ENCODE peak calls at places on chromosomes 7 and 10, in five cellular contexts. One of them, this sample, is unnamed.

GRCh38 chr10:132364594-132364970 is 32.4 kb upstream of the PWWP2B start:
- DNase-seq in left cardiac atrium: no peak
- DNase-seq in stimulated activated CD8-positive, alpha-beta memory T cell treated with anti-CD3 and anti-CD28 coated beads, Interleukin-7, amount 100 ng/mL, for 24 hours: peak; percentile 46
- DNase-seq in stimulated activated CD4-positive, alpha-beta T cell treated with anti-CD3 and anti-CD28 coated beads, Interleukin-2, amount 100 ng/mL, for 48 hours: peak; percentile 91
- DNase-seq in GM12878: no peak
- DNase-seq in this sample: no peak

GRCh38 chr10:52469970-52470705 is 156.1 kb downstream of the DKK1 start:
- DNase-seq in left cardiac atrium: no peak
- DNase-seq in stimulated activated CD8-positive, alpha-beta memory T cell treated with anti-CD3 and anti-CD28 coated beads, Interleukin-7, amount 100 ng/mL, for 24 hours: no peak
- DNase-seq in stimulated activated CD4-positive, alpha-beta T cell treated with anti-CD3 and anti-CD28 coated beads, Interleukin-2, amount 100 ng/mL, for 48 hours: no peak
- DNase-seq in GM12878: no peak
- DNase-seq in this sample: no peak

GRCh38 chr10:33336606-33337334 is 2.3 kb upstream of the NRP1 start:
- DNase-seq in left cardiac atrium: peak; percentile 64
- DNase-seq in stimulated activated CD8-positive, alpha-beta memory T cell treated with anti-CD3 and anti-CD28 coated beads, Interleukin-7, amount 100 ng/mL, for 24 hours: no peak
- DNase-seq in stimulated activated CD4-positive, alpha-beta T cell treated with anti-CD3 and anti-CD28 coated beads, Interleukin-2, amount 100 ng/mL, for 48 hours: no peak
- DNase-seq in GM12878: no peak
- DNase-seq in this sample: no peak

GRCh38 chr10:74922921-74923320 is 96.5 kb downstream of the KAT6B start:
- DNase-seq in left cardiac atrium: no peak
- DNase-seq in stimulated activated CD8-positive, alpha-beta memory T cell treated with anti-CD3 and anti-CD28 coated beads, Interleukin-7, amount 100 ng/mL, for 24 hours: no peak
- DNase-seq in stimulated activated CD4-positive, alpha-beta T cell treated with anti-CD3 and anti-CD28 coated beads, Interleukin-2, amount 100 ng/mL, for 48 hours: no peak
- DNase-seq in GM12878: no peak
- DNase-seq in this sample: peak; percentile 45

GRCh38 chr7:13834328-13834761 is 155.1 kb downstream of the ETV1 start:
- DNase-seq in left cardiac atrium: no peak
- DNase-seq in stimulated activated CD8-positive, alpha-beta memory T cell treated with anti-CD3 and anti-CD28 coated beads, Interleukin-7, amount 100 ng/mL, for 24 hours: no peak
- DNase-seq in stimulated activated CD4-positive, alpha-beta T cell treated with anti-CD3 and anti-CD28 coated beads, Interleukin-2, amount 100 ng/mL, for 48 hours: no peak
- DNase-seq in GM12878: no peak
- DNase-seq in this sample: no peak

GRCh38 chr7:110592557-110592956 is 498.4 kb upstream of the LRRN3 start:
- DNase-seq in left cardiac atrium: no peak
- DNase-seq in stimulated activated CD8-positive, alpha-beta memory T cell treated with anti-CD3 and anti-CD28 coated beads, Interleukin-7, amount 100 ng/mL, for 24 hours: no peak
- DNase-seq in stimulated activated CD4-positive, alpha-beta T cell treated with anti-CD3 and anti-CD28 coated beads, Interleukin-2, amount 100 ng/mL, for 48 hours: no peak
- DNase-seq in GM12878: no peak
- DNase-seq in this sample: no peak

GRCh38 chr10:79488303-79488702 is 24.0 kb upstream of the EIF5AL1 start:
- DNase-seq in left cardiac atrium: peak; percentile 70
- DNase-seq in stimulated activated CD8-positive, alpha-beta memory T cell treated with anti-CD3 and anti-CD28 coated beads, Interleukin-7, amount 100 ng/mL, for 24 hours: no peak
- DNase-seq in stimulated activated CD4-positive, alpha-beta T cell treated with anti-CD3 and anti-CD28 coated beads, Interleukin-2, amount 100 ng/mL, for 48 hours: no peak
- DNase-seq in GM12878: no peak
- DNase-seq in this sample: peak; percentile 94

GRCh38 chr10:25300073-25300472 is 125.3 kb downstream of the GPR158 start:
- DNase-seq in left cardiac atrium: no peak
- DNase-seq in stimulated activated CD8-positive, alpha-beta memory T cell treated with anti-CD3 and anti-CD28 coated beads, Interleukin-7, amount 100 ng/mL, for 24 hours: no peak
- DNase-seq in stimulated activated CD4-positive, alpha-beta T cell treated with anti-CD3 and anti-CD28 coated beads, Interleukin-2, amount 100 ng/mL, for 48 hours: no peak
- DNase-seq in GM12878: no peak
- DNase-seq in this sample: no peak

GRCh38 chr7:122829962-122830361 is 56.3 kb downstream of the CADPS2 start:
- DNase-seq in left cardiac atrium: no peak
- DNase-seq in stimulated activated CD8-positive, alpha-beta memory T cell treated with anti-CD3 and anti-CD28 coated beads, Interleukin-7, amount 100 ng/mL, for 24 hours: no peak
- DNase-seq in stimulated activated CD4-positive, alpha-beta T cell treated with anti-CD3 and anti-CD28 coated beads, Interleukin-2, amount 100 ng/mL, for 48 hours: no peak
- DNase-seq in GM12878: no peak
- DNase-seq in this sample: no peak

GRCh38 chr10:17640331-17640816 is 3.6 kb upstream of the STAM start:
- DNase-seq in left cardiac atrium: no peak
- DNase-seq in stimulated activated CD8-positive, alpha-beta memory T cell treated with anti-CD3 and anti-CD28 coated beads, Interleukin-7, amount 100 ng/mL, for 24 hours: no peak
- DNase-seq in stimulated activated CD4-positive, alpha-beta T cell treated with anti-CD3 and anti-CD28 coated beads, Interleukin-2, amount 100 ng/mL, for 48 hours: no peak
- DNase-seq in GM12878: no peak
- DNase-seq in this sample: no peak

GRCh38 chr7:127733976-127734375 is 82.0 kb downstream of the SND1 start:
- DNase-seq in left cardiac atrium: no peak
- DNase-seq in stimulated activated CD8-positive, alpha-beta memory T cell treated with anti-CD3 and anti-CD28 coated beads, Interleukin-7, amount 100 ng/mL, for 24 hours: no peak
- DNase-seq in stimulated activated CD4-positive, alpha-beta T cell treated with anti-CD3 and anti-CD28 coated beads, Interleukin-2, amount 100 ng/mL, for 48 hours: no peak
- DNase-seq in GM12878: no peak
- DNase-seq in this sample: no peak

GRCh38 chr10:32379314-32379949 is 32.5 kb upstream of the EPC1 start:
- DNase-seq in left cardiac atrium: no peak
- DNase-seq in stimulated activated CD8-positive, alpha-beta memory T cell treated with anti-CD3 and anti-CD28 coated beads, Interleukin-7, amount 100 ng/mL, for 24 hours: no peak
- DNase-seq in stimulated activated CD4-positive, alpha-beta T cell treated with anti-CD3 and anti-CD28 coated beads, Interleukin-2, amount 100 ng/mL, for 48 hours: no peak
- DNase-seq in GM12878: no peak
- DNase-seq in this sample: peak; percentile 51

GRCh38 chr10:128069351-128070051 is 56.7 kb downstream of the MKI67 start:
- DNase-seq in left cardiac atrium: peak; percentile 63
- DNase-seq in stimulated activated CD8-positive, alpha-beta memory T cell treated with anti-CD3 and anti-CD28 coated beads, Interleukin-7, amount 100 ng/mL, for 24 hours: peak; percentile 65
- DNase-seq in stimulated activated CD4-positive, alpha-beta T cell treated with anti-CD3 and anti-CD28 coated beads, Interleukin-2, amount 100 ng/mL, for 48 hours: peak; percentile 74
- DNase-seq in GM12878: no peak
- DNase-seq in this sample: peak; percentile 77

GRCh38 chr7:72925546-72926120 is 738 bp downstream of the POM121 start:
- DNase-seq in left cardiac atrium: no peak
- DNase-seq in stimulated activated CD8-positive, alpha-beta memory T cell treated with anti-CD3 and anti-CD28 coated beads, Interleukin-7, amount 100 ng/mL, for 24 hours: no peak
- DNase-seq in stimulated activated CD4-positive, alpha-beta T cell treated with anti-CD3 and anti-CD28 coated beads, Interleukin-2, amount 100 ng/mL, for 48 hours: no peak
- DNase-seq in GM12878: no peak
- DNase-seq in this sample: peak; percentile 35

GRCh38 chr10:88162852-88163251 is 299.4 kb downstream of the PTEN start:
- DNase-seq in left cardiac atrium: no peak
- DNase-seq in stimulated activated CD8-positive, alpha-beta memory T cell treated with anti-CD3 and anti-CD28 coated beads, Interleukin-7, amount 100 ng/mL, for 24 hours: no peak
- DNase-seq in stimulated activated CD4-positive, alpha-beta T cell treated with anti-CD3 and anti-CD28 coated beads, Interleukin-2, amount 100 ng/mL, for 48 hours: no peak
- DNase-seq in GM12878: no peak
- DNase-seq in this sample: no peak

GRCh38 chr10:110772454-110773025 is 99.2 kb upstream of the PDCD4 start:
- DNase-seq in left cardiac atrium: no peak
- DNase-seq in stimulated activated CD8-positive, alpha-beta memory T cell treated with anti-CD3 and anti-CD28 coated beads, Interleukin-7, amount 100 ng/mL, for 24 hours: no peak
- DNase-seq in stimulated activated CD4-positive, alpha-beta T cell treated with anti-CD3 and anti-CD28 coated beads, Interleukin-2, amount 100 ng/mL, for 48 hours: no peak
- DNase-seq in GM12878: no peak
- DNase-seq in this sample: no peak

GRCh38 chr10:103695584-103696005 is 159.8 kb downstream of the SH3PXD2A start:
- DNase-seq in left cardiac atrium: no peak
- DNase-seq in stimulated activated CD8-positive, alpha-beta memory T cell treated with anti-CD3 and anti-CD28 coated beads, Interleukin-7, amount 100 ng/mL, for 24 hours: no peak
- DNase-seq in stimulated activated CD4-positive, alpha-beta T cell treated with anti-CD3 and anti-CD28 coated beads, Interleukin-2, amount 100 ng/mL, for 48 hours: no peak
- DNase-seq in GM12878: no peak
- DNase-seq in this sample: peak; percentile 48

GRCh38 chr10:6431861-6432260 is 148.2 kb downstream of the PRKCQ start:
- DNase-seq in left cardiac atrium: no peak
- DNase-seq in stimulated activated CD8-positive, alpha-beta memory T cell treated with anti-CD3 and anti-CD28 coated beads, Interleukin-7, amount 100 ng/mL, for 24 hours: no peak
- DNase-seq in stimulated activated CD4-positive, alpha-beta T cell treated with anti-CD3 and anti-CD28 coated beads, Interleukin-2, amount 100 ng/mL, for 48 hours: no peak
- DNase-seq in GM12878: no peak
- DNase-seq in this sample: no peak

This sample was measured in mesenchymal stem cell.